ENCODE peak calls at places on chromosomes 12 and 14, in nine cellular contexts. U, Y, S, Z, M, X, L, J and N are unnamed samples.

GRCh38 chr12:58285551-58285950 is 344.2 kb downstream of the ATP23 start:
- DNase-seq in X (no peak), J (no peak), M (no peak), L (no peak), Z (no peak), S (no peak), U (no peak), Y (no peak), N (no peak)

GRCh38 chr12:230925-231671 is 17.1 kb upstream of the SLC6A12 start:
- DNase-seq in Z (no peak), U (no peak), X (no peak), S (no peak), J (no peak), L (no peak), M (peak; percentile 38), Y (peak; percentile 8), N (no peak)

GRCh38 chr12:104604070-104604994 is 147.6 kb downstream of the CHST11 start:
- DNase-seq in U (no peak), L (peak; percentile 92), M (no peak), Y (no peak), S (peak; percentile 98), J (peak; percentile 86), Z (peak; percentile 63), X (peak; percentile 26), N (peak; percentile 77)

GRCh38 chr14:21245813-21246212 is 23.4 kb downstream of the HNRNPC start:
- DNase-seq in X (no peak), S (no peak), M (no peak), L (no peak), U (no peak), Z (no peak), Y (no peak), J (no peak), N (no peak)

GRCh38 chr12:26572131-26572530 is 260.9 kb downstream of the ITPR2 start:
- DNase-seq in L (no peak), S (no peak), Y (no peak), U (no peak), X (no peak), J (no peak), M (no peak), Z (no peak), N (no peak)

GRCh38 chr14:104684449-104684821 is 5.0 kb upstream of the INF2 start:
- DNase-seq in S (no peak), Y (no peak), U (no peak), X (no peak), M (no peak), J (no peak), Z (no peak), L (no peak), N (no peak)

GRCh38 chr12:113049976-113050742 is 6.4 kb upstream of the DTX1 start:
- DNase-seq in U (no peak), Y (no peak), X (no peak), Z (no peak), L (peak; percentile 36), M (no peak), S (peak; percentile 22), J (no peak), N (peak; percentile 61)

GRCh38 chr12:131101703-131102492 is 148.2 kb downstream of the ADGRD1 start:
- DNase-seq in Y (no peak), L (no peak), M (no peak), J (peak; percentile 71), X (no peak), Z (peak; percentile 49), S (no peak), U (no peak), N (no peak)

GRCh38 chr14:24310666-24311604 is at the start of gene LTB4R:
- DNase-seq in S (peak; percentile 77), U (no peak), X (no peak), M (peak; percentile 94), J (no peak), Y (peak; percentile 84), Z (peak; percentile 89), L (no peak), N (no peak)

GRCh38 chr14:75022655-75023054 is 19.9 kb downstream of the EIF2B2 start:
- DNase-seq in Z (no peak), M (no peak), Y (no peak), S (peak; percentile 26), X (no peak), U (peak; percentile 8), L (peak; percentile 33), J (no peak), N (peak; percentile 62)